ENCODE peak calls at places on chromosomes 7 and 10, in five cellular contexts. S is Peyer's patch, K is cardiac muscle cell, T is lung, B is A549. J is an unnamed sample.

GRCh38 chr10:101258179-101258885 is 29.1 kb upstream of the LBX1 start:
- DNase-seq in B (peak; percentile 27), T (no peak), S (no peak), K (no peak), J (no peak)

GRCh38 chr10:25786181-25786580 is 147.8 kb upstream of the MYO3A start:
- DNase-seq in B (no peak), K (no peak), T (no peak), S (no peak), J (no peak)

GRCh38 chr7:12418452-12418851 is 14.8 kb upstream of the VWDE start:
- DNase-seq in K (no peak), S (no peak), B (no peak), T (no peak), J (no peak)

GRCh38 chr7:83691095-83691494 is 42.2 kb upstream of the SEMA3E start:
- DNase-seq in B (no peak), K (no peak), T (no peak), S (no peak), J (no peak)

GRCh38 chr10:49484501-49485230 is 54.3 kb downstream of the ERCC6 start:
- DNase-seq in B (no peak), T (no peak), K (no peak), S (no peak), J (no peak)

GRCh38 chr7:29435167-29435566 is 128.5 kb upstream of the PRR15 start:
- DNase-seq in S (no peak), B (no peak), T (no peak), K (no peak), J (no peak)

GRCh38 chr10:124003070-124003419 is 90.4 kb downstream of the CHST15 start:
- DNase-seq in T (no peak), B (no peak), K (no peak), S (no peak), J (no peak)

GRCh38 chr7:100802951-100803350 is 24.4 kb downstream of the EPHB4 start:
- DNase-seq in B (no peak), T (no peak), K (no peak), S (no peak), J (no peak)

GRCh38 chr10:72259491-72260214 is 14.1 kb upstream of the DDIT4 start:
- DNase-seq in T (no peak), B (peak; percentile 84), S (no peak), K (no peak), J (peak; percentile 28)

GRCh38 chr10:36888925-36889573 is 236.3 kb upstream of the ANKRD30A start:
- DNase-seq in K (peak; percentile 68), T (no peak), S (no peak), B (peak; percentile 82), J (peak; percentile 57)

GRCh38 chr10:129161184-129161583 is 305.9 kb upstream of the MGMT start:
- DNase-seq in B (no peak), S (no peak), T (no peak), K (no peak), J (no peak)

GRCh38 chr10:91551856-91552255 is 81.0 kb downstream of the PPP1R3C start:
- DNase-seq in T (no peak), S (no peak), B (peak; percentile 76), K (peak; percentile 84), J (peak; percentile 15)

GRCh38 chr10:71338728-71339495 is 19.9 kb downstream of the SLC29A3 start:
- DNase-seq in K (peak; percentile 35), B (no peak), S (no peak), T (no peak), J (no peak)

GRCh38 chr7:69880848-69881247 is 282.6 kb downstream of the AUTS2 start:
- DNase-seq in B (no peak), T (no peak), K (no peak), S (no peak), J (no peak)

GRCh38 chr10:48470115-48470892 is 134.6 kb downstream of the ARHGAP22 start:
- DNase-seq in S (no peak), B (no peak), K (peak; percentile 42), T (no peak), J (no peak)

GRCh38 chr10:72133517-72133916 is 45.2 kb upstream of the SPOCK2 start:
- DNase-seq in T (no peak), K (no peak), B (no peak), S (no peak), J (no peak)

GRCh38 chr10:29409241-29410051 is 120.6 kb downstream of the LYZL1 start:
- DNase-seq in T (peak; percentile 81), S (peak; percentile 33), K (peak; percentile 44), B (peak; percentile 79), J (peak; percentile 81)

GRCh38 chr10:90920986-90921643 is at the start of gene ANKRD1:
- DNase-seq in K (peak; percentile 71), T (no peak), B (peak; percentile 95), S (no peak), J (no peak)

GRCh38 chr10:61987951-61988379 is 86.5 kb downstream of the ARID5B start:
- DNase-seq in K (no peak), S (no peak), B (no peak), T (no peak), J (no peak)

GRCh38 chr10:11178606-11179221 is 161.0 kb downstream of the CELF2 start:
- DNase-seq in T (no peak), K (peak; percentile 93), S (peak; percentile 85), B (no peak), J (no peak)

GRCh38 chr10:17685227-17685840 is 41.4 kb downstream of the STAM start:
- DNase-seq in K (no peak), T (no peak), B (no peak), S (no peak), J (no peak)

GRCh38 chr10:11170993-11171416 is 153.3 kb downstream of the CELF2 start:
- DNase-seq in T (no peak), K (no peak), B (no peak), S (peak; percentile 55), J (no peak)

GRCh38 chr10:130427216-130427722 is 291.1 kb downstream of the GLRX3 start:
- DNase-seq in B (no peak), T (peak; percentile 24), K (no peak), S (no peak), J (no peak)

GRCh38 chr7:2583798-2584580 is 25.2 kb downstream of the IQCE start:
- DNase-seq in K (no peak), T (no peak), B (no peak), S (no peak), J (no peak)

GRCh38 chr7:51269321-51269720 is 47.3 kb downstream of the COBL start:
- DNase-seq in S (no peak), B (no peak), K (no peak), T (no peak), J (no peak)

GRCh38 chr7:36400023-36400422 is 10.4 kb downstream of the ANLN start:
- DNase-seq in T (no peak), S (no peak), K (no peak), B (no peak), J (no peak)

GRCh38 chr7:79709574-79710409 is 256.3 kb upstream of the MAGI2 start:
- DNase-seq in T (no peak), K (no peak), S (no peak), B (peak; percentile 16), J (no peak)

GRCh38 chr10:131928248-131929095 is 27.7 kb downstream of the PPP2R2D start:
- DNase-seq in B (no peak), K (no peak), T (no peak), S (no peak), J (no peak)

GRCh38 chr10:30709229-30709628 is 79.7 kb upstream of the LYZL2 start:
- DNase-seq in K (no peak), B (no peak), S (no peak), T (no peak), J (no peak)

DNA sequence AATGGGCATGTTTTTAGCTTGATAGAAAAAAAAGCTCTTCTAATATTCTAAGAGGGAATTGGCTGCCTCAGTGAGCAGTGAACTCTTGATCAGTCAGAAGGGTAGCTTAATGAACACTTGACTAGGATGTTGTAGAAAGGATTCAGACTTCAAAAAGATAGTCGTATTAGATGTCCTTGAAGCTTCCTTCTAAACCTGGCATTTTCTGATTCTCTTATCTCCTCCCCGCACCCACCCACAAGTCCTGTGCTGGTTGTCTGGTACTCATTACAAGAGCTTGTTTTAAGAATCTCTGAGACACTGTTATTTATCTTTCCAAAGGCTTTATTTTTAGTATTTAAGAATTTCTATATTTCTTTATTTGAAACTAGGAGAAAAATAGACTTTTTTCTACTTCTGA is 7.4 kb upstream of the SMIM30 start:
- DNase-seq in B (no peak), T (no peak), S (no peak), K (no peak), J (no peak)
- H3K4me1 ChIP-seq in B (no peaks in the 10 kb centered on the region), T (no peaks in the 10 kb centered on the region), S (no peaks in the 10 kb centered on the region), K (peaks cover 21% of the 10 kb centered on the region), J (no peaks in the 10 kb centered on the region)

GRCh38 chr7:48094861-48095293 is 5.8 kb downstream of the UPP1 start:
- DNase-seq in S (no peak), T (no peak), B (no peak), K (no peak), J (no peak)
- H3K4me1 ChIP-seq in S (no peaks in the 10 kb centered on the region), T (peaks cover 4% of the 10 kb centered on the region), B (peaks cover 18% of the 10 kb centered on the region), K (no peaks in the 10 kb centered on the region), J (no peaks in the 10 kb centered on the region)

DNA sequence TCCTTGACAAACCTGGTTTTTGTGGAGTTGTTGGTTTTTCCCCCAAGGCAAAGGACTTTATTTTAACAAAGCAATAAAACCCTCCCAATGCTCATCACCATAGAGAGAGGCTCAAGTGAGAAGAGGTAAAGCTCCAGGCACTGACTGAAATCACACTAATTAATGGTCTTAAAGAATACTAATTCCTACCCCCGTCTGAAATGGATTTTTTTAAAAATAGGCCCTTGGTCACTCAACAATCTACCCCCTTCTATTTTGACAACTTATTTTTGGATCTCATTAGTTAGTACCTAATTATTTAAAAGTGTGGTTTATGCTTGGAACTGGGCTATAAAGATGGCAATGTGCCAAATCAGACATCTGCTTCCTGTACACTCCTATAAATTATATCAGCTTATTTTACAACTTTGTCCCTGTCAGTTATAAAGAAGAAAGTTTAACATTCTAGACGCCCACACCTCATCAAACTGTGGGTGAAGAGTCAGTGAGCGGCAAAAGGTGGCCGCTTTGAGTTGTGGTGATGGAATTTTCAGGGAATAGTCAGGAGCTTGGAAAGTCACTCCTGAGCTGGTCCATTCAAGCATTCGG is 10.6 kb downstream of the GLI3 start:
- DNase-seq in S (no peak), B (no peak), K (no peak), T (no peak), J (no peak)
- H3K4me1 ChIP-seq in S (no peaks in the 10 kb centered on the region), B (no peaks in the 10 kb centered on the region), K (peaks cover 45% of the 10 kb centered on the region), T (peaks cover 8% of the 10 kb centered on the region), J (peaks cover 13% of the 10 kb centered on the region)

GRCh38 chr7:128110641-128111365 is 79.6 kb upstream of the LRRC4 start:
- DNase-seq in B (no peak), S (peak; percentile 63), K (no peak), T (no peak), J (no peak)
- H3K4me1 ChIP-seq in B (no peaks in the 10 kb centered on the region), S (peaks cover 37% of the 10 kb centered on the region), K (no peaks in the 10 kb centered on the region), T (no peaks in the 10 kb centered on the region), J (no peaks in the 10 kb centered on the region)

GRCh38 chr7:67453981-67454380 is 457.3 kb downstream of the TYW1 start:
- DNase-seq in K (no peak), T (no peak), S (no peak), B (no peak), J (no peak)
- H3K4me1 ChIP-seq in K (peaks cover 7% of the 10 kb centered on the region), T (no peaks in the 10 kb centered on the region), S (no peaks in the 10 kb centered on the region), B (no peaks in the 10 kb centered on the region), J (no peaks in the 10 kb centered on the region)

J was measured in thyroid gland.